ENCODE peak calls at places on chromosomes 1 and 21, in eight cellular contexts. F is stomach; T is fibroblast of lung; P is SJSA1; N is IMR-90; K is effector memory CD4-positive, alpha-beta T cell; U is brain microvascular endothelial cell; L is HCT116. D is an unnamed sample.

GRCh38 chr1:86913399-86913895 is 479 bp downstream of the SELENOF start:
- DNase-seq in U (peak; percentile 25), P (no peak), T (no peak), N (peak; percentile 48), F (peak; percentile 31), K (peak; percentile 6), L (no peak), D (peak; percentile 24)

GRCh38 chr1:229156819-229157218 is 114.1 kb upstream of the RAB4A start:
- DNase-seq in N (no peak), U (no peak), L (peak; percentile 18), P (no peak), K (no peak), T (no peak), F (no peak), D (no peak)

GRCh38 chr1:213779228-213779627 is 208.5 kb upstream of the PROX1 start:
- DNase-seq in L (peak; percentile 1), F (no peak), P (no peak), U (no peak), T (no peak), K (no peak), N (no peak), D (no peak)

GRCh38 chr1:192979542-192979941 is 79.6 kb downstream of the UCHL5 start:
- DNase-seq in U (no peak), L (peak; percentile 69), P (no peak), F (no peak), N (no peak), T (peak; percentile 56), K (no peak), D (peak; percentile 8)

GRCh38 chr1:206717237-206717989 is 32.7 kb downstream of the MAPKAPK2 start:
- DNase-seq in L (no peak), N (no peak), K (no peak), U (no peak), T (no peak), F (no peak), P (no peak), D (no peak)

GRCh38 chr1:194161591-194161990 is 975.2 kb upstream of the B3GALT2 start:
- DNase-seq in U (no peak), F (no peak), K (no peak), N (no peak), T (peak; percentile 14), L (no peak), P (no peak), D (no peak)

GRCh38 chr1:117634631-117635030 is 28.8 kb downstream of the TENT5C start:
- DNase-seq in U (no peak), L (no peak), P (no peak), T (no peak), F (no peak), K (no peak), N (no peak), D (no peak)

GRCh38 chr1:66364578-66365391 is 169.2 kb upstream of the SGIP1 start:
- DNase-seq in P (no peak), K (no peak), F (no peak), N (peak; percentile 75), U (no peak), T (peak; percentile 71), L (no peak), D (no peak)

GRCh38 chr1:170661646-170662411 is 2.1 kb upstream of the PRRX1 start:
- DNase-seq in N (peak; percentile 53), T (peak; percentile 52), P (peak; percentile 51), K (no peak), L (no peak), U (peak; percentile 37), F (no peak), D (peak; percentile 25)

GRCh38 chr1:189500777-189501176 is 976.9 kb downstream of the BRINP3 start:
- DNase-seq in U (no peak), K (no peak), F (no peak), P (no peak), T (peak; percentile 39), N (peak; percentile 55), L (no peak), D (no peak)

GRCh38 chr1:26900001-26900814 is at the start of gene GPATCH3:
- DNase-seq in T (peak; percentile 82), P (peak; percentile 93), K (peak; percentile 75), L (peak; percentile 85), U (peak; percentile 90), F (peak; percentile 95), N (peak; percentile 91), D (peak; percentile 83)

GRCh38 chr1:75908717-75909152 is 23.5 kb downstream of the ASB17 start:
- DNase-seq in K (no peak), F (no peak), T (peak; percentile 33), L (peak; percentile 40), P (no peak), N (peak; percentile 50), U (peak; percentile 35), D (peak; percentile 8)

GRCh38 chr1:180923024-180923841 is 10.5 kb downstream of the KIAA1614 start:
- DNase-seq in U (no peak), K (no peak), T (peak; percentile 45), N (peak; percentile 12), F (no peak), L (no peak), P (no peak), D (peak; percentile 24)

GRCh38 chr1:228064296-228064695 is 18.2 kb upstream of the ARF1 start:
- DNase-seq in U (no peak), L (no peak), N (no peak), P (no peak), T (no peak), K (no peak), F (peak; percentile 17), D (no peak)

GRCh38 chr1:23422313-23422877 is 2.2 kb downstream of the TCEA3 start:
- DNase-seq in U (peak; percentile 45), K (no peak), L (no peak), P (peak; percentile 94), F (peak; percentile 76), N (peak; percentile 82), T (peak; percentile 81), D (peak; percentile 39)

GRCh38 chr1:98221926-98222325 is 301.1 kb upstream of the DPYD start:
- DNase-seq in L (no peak), U (peak; percentile 39), P (no peak), F (no peak), K (no peak), T (peak; percentile 50), N (no peak), D (no peak)

GRCh38 chr1:235442788-235443429 is 61.3 kb downstream of the B3GALNT2 start:
- DNase-seq in F (no peak), P (no peak), T (peak; percentile 82), L (peak; percentile 15), U (peak; percentile 42), K (no peak), N (peak; percentile 83), D (no peak)

GRCh38 chr1:66773227-66773626 is 21.0 kb downstream of the DYNLT5 start:
- DNase-seq in N (no peak), K (no peak), F (no peak), T (no peak), L (no peak), P (no peak), U (no peak), D (no peak)

GRCh38 chr1:17866451-17867029 is 111.4 kb downstream of the ACTL8 start:
- DNase-seq in L (no peak), N (peak; percentile 95), F (no peak), P (peak; percentile 66), K (no peak), U (peak; percentile 91), T (peak; percentile 92), D (peak; percentile 91)

GRCh38 chr1:1889847-1890505 is 911 bp downstream of the GNB1 start:
- DNase-seq in K (peak; percentile 18), L (no peak), U (peak; percentile 19), N (peak; percentile 37), F (peak; percentile 62), T (peak; percentile 56), P (no peak), D (peak; percentile 47)

GRCh38 chr1:44037154-44037553 is 5.9 kb upstream of the SLC6A9 start:
- DNase-seq in F (no peak), U (no peak), P (no peak), T (peak; percentile 6), K (no peak), N (no peak), L (no peak), D (no peak)

DNA sequence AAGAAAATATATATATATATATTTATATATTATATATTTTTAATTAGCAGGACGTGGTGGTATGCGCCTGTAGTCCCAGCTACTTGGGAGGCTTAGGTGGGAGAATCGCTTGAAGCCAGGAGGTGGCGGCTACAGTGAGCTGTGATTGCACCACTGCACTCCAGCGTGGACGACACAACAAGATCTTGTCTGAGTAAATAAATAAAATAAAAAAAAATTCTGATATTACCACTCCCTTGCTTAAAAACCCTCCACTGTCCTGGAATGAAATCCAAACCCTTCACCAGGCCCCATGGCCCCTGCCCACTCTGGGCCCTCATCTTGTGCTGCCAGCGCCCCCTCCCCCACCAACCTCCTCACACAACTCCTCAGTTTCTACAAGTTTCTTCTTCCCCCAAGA is 1.7 kb upstream of the ECE1 start:
- DNase-seq in T (no peak), F (no peak), K (no peak), U (no peak), L (no peak), N (no peak), P (no peak), D (no peak)
- H3K36me3 ChIP-seq in T (no peaks in the 10 kb centered on the region), F (no peaks in the 10 kb centered on the region), K (no peaks in the 10 kb centered on the region), U (no peaks in the 10 kb centered on the region), L (no peaks in the 10 kb centered on the region), N (no peaks in the 10 kb centered on the region), P (peaks cover 4% of the 10 kb centered on the region), D (no peaks in the 10 kb centered on the region)

GRCh38 chr1:179814513-179814838 is 63.1 kb downstream of the TOR1AIP2 start:
- DNase-seq in T (no peak), K (no peak), L (no peak), F (no peak), P (peak; percentile 65), U (no peak), N (no peak), D (no peak)
- H3K4me3 ChIP-seq in T (peak overlapping the region; percentile 52), K (peak overlapping the region; percentile 63), L (peak overlapping the region; percentile 61), F (peak overlapping the region; percentile 47), P (peak overlapping the region; percentile 31), U (peak overlapping the region; percentile 45), N (peak overlapping the region; percentile 56), D (peak overlapping the region; percentile 12)

GRCh38 chr21:45499970-45500575 is 42.2 kb downstream of the SLC19A1 start:
- DNase-seq in U (no peak), F (no peak), N (no peak), K (no peak), P (no peak), T (no peak), L (no peak), D (no peak)
- H3K36me3 ChIP-seq in U (peaks cover 41% of the 10 kb centered on the region), F (peaks cover 48% of the 10 kb centered on the region), N (peaks cover 53% of the 10 kb centered on the region), K (no peaks in the 10 kb centered on the region), P (no peaks in the 10 kb centered on the region), T (peaks cover 7% of the 10 kb centered on the region), L (peaks cover 10% of the 10 kb centered on the region), D (no peaks in the 10 kb centered on the region)

DNA sequence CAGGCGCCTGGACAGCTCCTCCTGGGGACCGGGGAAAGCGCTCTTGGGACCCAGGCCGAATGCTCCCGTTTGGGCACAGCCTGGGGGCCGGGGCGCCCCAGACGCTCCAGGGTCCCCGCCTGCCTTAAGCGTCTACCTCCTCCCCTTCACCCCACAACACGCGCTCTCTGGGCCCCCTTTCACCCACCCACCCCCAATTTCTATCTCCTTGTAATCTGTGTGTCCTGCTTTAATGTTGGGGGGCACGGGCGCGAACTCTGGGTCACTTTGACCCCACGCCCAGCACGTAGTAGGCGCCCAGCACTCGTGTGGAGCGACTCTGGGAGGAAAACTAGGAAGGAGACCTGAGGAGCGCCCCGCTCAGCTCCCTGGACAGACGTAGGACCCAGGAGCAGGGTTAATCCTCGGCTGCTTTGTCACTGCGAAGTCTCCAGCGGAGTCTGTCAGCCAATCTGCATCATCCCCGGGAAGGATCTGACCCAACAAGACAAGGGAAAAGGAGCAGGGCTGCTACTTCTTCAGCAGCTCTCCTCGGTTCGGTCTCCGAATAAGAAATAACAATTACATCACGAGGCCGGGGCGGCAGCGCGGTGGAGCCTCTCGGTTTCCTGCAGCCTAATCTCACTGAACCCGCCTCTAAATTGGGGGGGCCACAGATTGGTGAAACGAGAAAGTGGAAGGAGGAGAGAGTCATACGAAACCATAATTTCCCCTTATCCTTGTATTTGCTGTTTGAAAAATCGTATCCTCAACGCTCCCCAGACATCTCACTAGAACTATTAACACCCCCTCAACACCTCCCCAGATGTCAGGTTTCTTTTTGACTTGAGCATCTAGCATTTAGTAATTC is 806 bp upstream of the NRIP1 start:
- DNase-seq in F (peak; percentile 68), T (peak; percentile 89), K (peak; percentile 65), P (peak; percentile 67), U (peak; percentile 86), L (no peak), N (peak; percentile 86), D (peak; percentile 75)
- H3K4me3 ChIP-seq in F (peak overlapping the region; percentile 92), T (peak overlapping the region; percentile 76), K (peak overlapping the region; percentile 63), P (peak overlapping the region; percentile 92), U (peak overlapping the region; percentile 71), L (peak overlapping the region; percentile 56), N (peak overlapping the region; percentile 99), D (peak overlapping the region; percentile 75)

D was measured in MG63.